ENCODE peak calls at places on chromosomes 13 and 19, in seven cellular contexts. One of them, this sample, is unnamed.

GRCh38 chr13:42477588-42478190 is 96.3 kb upstream of the TNFSF11 start:
- DNase-seq in cardiac muscle cell: peak; percentile 43
- DNase-seq in CD8-positive, alpha-beta T cell: no peak
- DNase-seq in neural progenitor cell: no peak
- DNase-seq in fibroblast of lung: peak; percentile 85
- DNase-seq in cardiac fibroblast: no peak
- DNase-seq in A549: no peak
- DNase-seq in this sample: peak; percentile 19

GRCh38 chr13:94352057-94352456 is 127.4 kb downstream of the DCT start:
- DNase-seq in CD8-positive, alpha-beta T cell: no peak
- DNase-seq in fibroblast of lung: no peak
- DNase-seq in cardiac muscle cell: peak; percentile 49
- DNase-seq in cardiac fibroblast: peak; percentile 33
- DNase-seq in neural progenitor cell: no peak
- DNase-seq in A549: no peak
- DNase-seq in this sample: peak; percentile 89

GRCh38 chr13:75258159-75258782 is 223.7 kb downstream of the TBC1D4 start:
- DNase-seq in fibroblast of lung: peak; percentile 68
- DNase-seq in CD8-positive, alpha-beta T cell: no peak
- DNase-seq in neural progenitor cell: peak; percentile 47
- DNase-seq in cardiac fibroblast: peak; percentile 74
- DNase-seq in A549: peak; percentile 33
- DNase-seq in cardiac muscle cell: peak; percentile 70
- DNase-seq in this sample: peak; percentile 65

GRCh38 chr13:99265823-99266426 is 7.7 kb upstream of the GPR18 start:
- DNase-seq in cardiac fibroblast: peak; percentile 74
- DNase-seq in fibroblast of lung: peak; percentile 72
- DNase-seq in neural progenitor cell: peak; percentile 56
- DNase-seq in CD8-positive, alpha-beta T cell: no peak
- DNase-seq in A549: peak; percentile 39
- DNase-seq in cardiac muscle cell: peak; percentile 68
- DNase-seq in this sample: peak; percentile 69

GRCh38 chr19:52094526-52094925 is 1.0 kb downstream of the ZNF841 start:
- DNase-seq in fibroblast of lung: no peak
- DNase-seq in A549: no peak
- DNase-seq in neural progenitor cell: peak; percentile 1
- DNase-seq in CD8-positive, alpha-beta T cell: no peak
- DNase-seq in cardiac fibroblast: peak; percentile 2
- DNase-seq in cardiac muscle cell: no peak
- DNase-seq in this sample: no peak

GRCh38 chr19:37551123-37551993 is 43.2 kb downstream of the ZNF571 start:
- DNase-seq in fibroblast of lung: peak; percentile 81
- DNase-seq in cardiac muscle cell: peak; percentile 84
- DNase-seq in neural progenitor cell: no peak
- DNase-seq in CD8-positive, alpha-beta T cell: peak; percentile 35
- DNase-seq in A549: no peak
- DNase-seq in cardiac fibroblast: peak; percentile 76
- DNase-seq in this sample: peak; percentile 72

GRCh38 chr13:79482271-79482970 is 1.5 kb downstream of the NDFIP2 start:
- DNase-seq in A549: no peak
- DNase-seq in neural progenitor cell: no peak
- DNase-seq in cardiac fibroblast: no peak
- DNase-seq in cardiac muscle cell: peak; percentile 22
- DNase-seq in fibroblast of lung: no peak
- DNase-seq in CD8-positive, alpha-beta T cell: no peak
- DNase-seq in this sample: no peak

GRCh38 chr13:40164137-40164536 is 502.3 kb downstream of the FOXO1 start:
- DNase-seq in CD8-positive, alpha-beta T cell: no peak
- DNase-seq in cardiac fibroblast: peak; percentile 68
- DNase-seq in A549: peak; percentile 22
- DNase-seq in cardiac muscle cell: no peak
- DNase-seq in fibroblast of lung: peak; percentile 42
- DNase-seq in neural progenitor cell: no peak
- DNase-seq in this sample: peak; percentile 86

GRCh38 chr19:49875801-49876421 is 1.2 kb downstream of the AKT1S1 start:
- DNase-seq in CD8-positive, alpha-beta T cell: peak; percentile 66
- DNase-seq in A549: no peak
- DNase-seq in neural progenitor cell: peak; percentile 83
- DNase-seq in cardiac fibroblast: no peak
- DNase-seq in cardiac muscle cell: peak; percentile 51
- DNase-seq in fibroblast of lung: peak; percentile 55
- DNase-seq in this sample: no peak

GRCh38 chr13:97257800-97258799 is 36.0 kb downstream of the MBNL2 start:
- DNase-seq in neural progenitor cell: peak; percentile 50
- DNase-seq in fibroblast of lung: peak; percentile 80
- DNase-seq in cardiac muscle cell: peak; percentile 96
- DNase-seq in A549: peak; percentile 95
- DNase-seq in CD8-positive, alpha-beta T cell: no peak
- DNase-seq in cardiac fibroblast: peak; percentile 95
- DNase-seq in this sample: peak; percentile 88

GRCh38 chr13:89212186-89212585 is 1541.0 kb downstream of the SLITRK5 start:
- DNase-seq in neural progenitor cell: no peak
- DNase-seq in cardiac fibroblast: no peak
- DNase-seq in A549: no peak
- DNase-seq in cardiac muscle cell: no peak
- DNase-seq in CD8-positive, alpha-beta T cell: no peak
- DNase-seq in fibroblast of lung: no peak
- DNase-seq in this sample: no peak

GRCh38 chr13:110129076-110129475 is 177.9 kb downstream of the COL4A1 start:
- DNase-seq in neural progenitor cell: no peak
- DNase-seq in cardiac muscle cell: no peak
- DNase-seq in fibroblast of lung: no peak
- DNase-seq in A549: no peak
- DNase-seq in cardiac fibroblast: no peak
- DNase-seq in CD8-positive, alpha-beta T cell: no peak
- DNase-seq in this sample: no peak

GRCh38 chr19:36060430-36060829 is 5.7 kb downstream of the WDR62 start:
- DNase-seq in cardiac fibroblast: peak; percentile 68
- DNase-seq in neural progenitor cell: peak; percentile 43
- DNase-seq in CD8-positive, alpha-beta T cell: peak; percentile 15
- DNase-seq in cardiac muscle cell: peak; percentile 80
- DNase-seq in fibroblast of lung: peak; percentile 59
- DNase-seq in A549: peak; percentile 68
- DNase-seq in this sample: peak; percentile 61

GRCh38 chr13:80116107-80116506 is 224.8 kb downstream of the SPRY2 start:
- DNase-seq in cardiac muscle cell: peak; percentile 54
- DNase-seq in neural progenitor cell: no peak
- DNase-seq in CD8-positive, alpha-beta T cell: no peak
- DNase-seq in fibroblast of lung: peak; percentile 87
- DNase-seq in A549: no peak
- DNase-seq in cardiac fibroblast: peak; percentile 74
- DNase-seq in this sample: peak; percentile 88

GRCh38 chr13:111610077-111610476 is 289.6 kb downstream of the TEX29 start:
- DNase-seq in A549: no peak
- DNase-seq in neural progenitor cell: no peak
- DNase-seq in CD8-positive, alpha-beta T cell: no peak
- DNase-seq in cardiac fibroblast: no peak
- DNase-seq in cardiac muscle cell: no peak
- DNase-seq in fibroblast of lung: no peak
- DNase-seq in this sample: no peak

GRCh38 chr19:28727133-28727834 is 485.7 kb downstream of the UQCRFS1 start:
- DNase-seq in A549: no peak
- DNase-seq in neural progenitor cell: peak; percentile 43
- DNase-seq in fibroblast of lung: peak; percentile 34
- DNase-seq in cardiac fibroblast: peak; percentile 39
- DNase-seq in cardiac muscle cell: peak; percentile 61
- DNase-seq in CD8-positive, alpha-beta T cell: no peak
- DNase-seq in this sample: peak; percentile 7

GRCh38 chr19:3656747-3657394 is 30.3 kb upstream of the CACTIN start:
- DNase-seq in CD8-positive, alpha-beta T cell: no peak
- DNase-seq in fibroblast of lung: no peak
- DNase-seq in A549: no peak
- DNase-seq in cardiac muscle cell: no peak
- DNase-seq in cardiac fibroblast: no peak
- DNase-seq in neural progenitor cell: no peak
- DNase-seq in this sample: no peak
- TF ChIP-seq CTCF in CD8-positive, alpha-beta T cell: no peak
- TF ChIP-seq CTCF in fibroblast of lung: no peak
- TF ChIP-seq CTCF in A549: no peak
- TF ChIP-seq CTCF in cardiac muscle cell: no peak
- TF ChIP-seq CTCF in cardiac fibroblast: no peak
- TF ChIP-seq CTCF in neural progenitor cell: no peak
- TF ChIP-seq CTCF in this sample: no peak

GRCh38 chr13:47904891-47905290 is 96.2 kb downstream of the SUCLA2 start:
- DNase-seq in cardiac muscle cell: no peak
- DNase-seq in cardiac fibroblast: no peak
- DNase-seq in neural progenitor cell: no peak
- DNase-seq in fibroblast of lung: no peak
- DNase-seq in CD8-positive, alpha-beta T cell: no peak
- DNase-seq in A549: no peak
- DNase-seq in this sample: no peak

GRCh38 chr13:47908200-47908902 is 92.7 kb downstream of the SUCLA2 start:
- DNase-seq in CD8-positive, alpha-beta T cell: no peak
- DNase-seq in cardiac muscle cell: peak; percentile 22
- DNase-seq in fibroblast of lung: peak; percentile 22
- DNase-seq in neural progenitor cell: no peak
- DNase-seq in A549: no peak
- DNase-seq in cardiac fibroblast: peak; percentile 33
- DNase-seq in this sample: peak; percentile 77

GRCh38 chr13:47901451-47901850 is 99.6 kb downstream of the SUCLA2 start:
- DNase-seq in cardiac muscle cell: peak; percentile 42
- DNase-seq in fibroblast of lung: no peak
- DNase-seq in CD8-positive, alpha-beta T cell: no peak
- DNase-seq in cardiac fibroblast: no peak
- DNase-seq in A549: no peak
- DNase-seq in neural progenitor cell: peak; percentile 13
- DNase-seq in this sample: peak; percentile 27

GRCh38 chr13:47903836-47904235 is 97.2 kb downstream of the SUCLA2 start:
- DNase-seq in CD8-positive, alpha-beta T cell: no peak
- DNase-seq in neural progenitor cell: no peak
- DNase-seq in cardiac fibroblast: peak; percentile 49
- DNase-seq in fibroblast of lung: peak; percentile 84
- DNase-seq in A549: no peak
- DNase-seq in cardiac muscle cell: peak; percentile 60
- DNase-seq in this sample: peak; percentile 81

DNA sequence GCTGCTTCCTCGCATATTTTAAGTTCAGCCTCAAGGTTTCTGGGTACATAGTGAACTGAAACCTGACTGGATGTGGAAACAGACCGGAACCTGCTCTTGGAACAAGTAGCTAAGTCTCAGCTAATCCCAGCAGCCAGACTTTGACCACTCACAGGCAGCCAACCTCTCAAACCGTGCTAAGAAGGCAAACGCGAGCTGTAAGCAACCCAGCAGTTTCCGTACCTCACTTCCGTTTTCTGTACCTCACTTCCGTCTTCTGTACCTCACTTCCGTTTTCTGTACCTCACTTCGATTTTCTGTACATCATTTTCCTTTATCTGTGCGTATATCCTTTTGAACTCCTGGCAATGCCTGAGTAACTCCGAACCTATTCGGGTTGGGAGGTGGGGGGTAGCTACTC is 96.8 kb downstream of the SUCLA2 start:
- DNase-seq in fibroblast of lung: no peak
- DNase-seq in A549: no peak
- DNase-seq in CD8-positive, alpha-beta T cell: no peak
- DNase-seq in cardiac muscle cell: no peak
- DNase-seq in cardiac fibroblast: no peak
- DNase-seq in neural progenitor cell: no peak
- DNase-seq in this sample: no peak
- H3K4me3 ChIP-seq in fibroblast of lung: peak overlapping the region; percentile 33
- H3K4me3 ChIP-seq in A549: no peak overlapping the region
- H3K4me3 ChIP-seq in CD8-positive, alpha-beta T cell: no peak overlapping the region
- H3K4me3 ChIP-seq in cardiac muscle cell: no peak overlapping the region
- H3K4me3 ChIP-seq in cardiac fibroblast: no peak overlapping the region
- H3K4me3 ChIP-seq in neural progenitor cell: no peak overlapping the region
- H3K4me3 ChIP-seq in this sample: peak overlapping the region; percentile 33

DNA sequence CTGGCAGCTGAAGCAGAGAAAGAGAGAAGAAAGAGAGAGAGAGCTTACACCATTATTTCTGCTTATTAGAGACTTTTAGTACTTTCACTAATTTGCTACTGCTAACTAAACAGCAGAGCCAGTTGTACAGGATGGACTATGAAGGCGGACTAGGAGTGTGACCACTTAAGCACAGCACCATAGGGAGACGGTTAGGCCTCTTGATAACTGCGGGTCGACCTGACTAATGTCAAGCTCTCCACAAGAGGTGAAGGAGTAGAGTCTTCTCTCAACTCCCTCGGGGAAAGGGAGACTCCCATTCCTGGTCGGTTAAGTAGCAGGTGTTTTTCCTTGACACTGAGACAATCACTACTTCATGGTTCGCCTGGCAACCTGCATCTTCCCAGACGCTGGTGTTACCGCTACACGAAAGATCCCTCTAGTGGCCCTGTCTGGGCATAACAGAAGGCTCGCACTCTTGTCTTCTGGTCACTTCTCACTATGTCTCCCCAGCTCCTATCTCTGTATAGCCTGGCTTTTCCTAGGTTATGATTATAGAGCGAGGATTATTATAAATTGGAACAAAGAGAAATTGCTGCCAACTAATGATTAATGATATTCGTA is 5.3 kb upstream of the PSG7 start:
- DNase-seq in fibroblast of lung: peak; percentile 2
- DNase-seq in A549: peak; percentile 55
- DNase-seq in cardiac fibroblast: peak; percentile 42
- DNase-seq in cardiac muscle cell: no peak
- DNase-seq in CD8-positive, alpha-beta T cell: no peak
- DNase-seq in neural progenitor cell: no peak
- DNase-seq in this sample: peak; percentile 29
- TF ChIP-seq CTCF in fibroblast of lung: peak; percentile 44
- TF ChIP-seq CTCF in A549: peak; percentile 40
- TF ChIP-seq CTCF in cardiac fibroblast: peak; percentile 72
- TF ChIP-seq CTCF in cardiac muscle cell: peak; percentile 49
- TF ChIP-seq CTCF in CD8-positive, alpha-beta T cell: no peak
- TF ChIP-seq CTCF in neural progenitor cell: no peak
- TF ChIP-seq CTCF in this sample: peak; percentile 63

GRCh38 chr13:38697628-38698333 is 10.9 kb downstream of the FREM2 start:
- DNase-seq in neural progenitor cell: peak; percentile 31
- DNase-seq in fibroblast of lung: no peak
- DNase-seq in A549: no peak
- DNase-seq in cardiac muscle cell: peak; percentile 3
- DNase-seq in cardiac fibroblast: no peak
- DNase-seq in CD8-positive, alpha-beta T cell: no peak
- DNase-seq in this sample: peak; percentile 7

GRCh38 chr13:38702609-38703008 is 15.7 kb downstream of the FREM2 start:
- DNase-seq in cardiac muscle cell: no peak
- DNase-seq in fibroblast of lung: no peak
- DNase-seq in neural progenitor cell: no peak
- DNase-seq in cardiac fibroblast: no peak
- DNase-seq in CD8-positive, alpha-beta T cell: no peak
- DNase-seq in A549: no peak
- DNase-seq in this sample: no peak

GRCh38 chr13:38693168-38693567 is 6.3 kb downstream of the FREM2 start:
- DNase-seq in fibroblast of lung: no peak
- DNase-seq in CD8-positive, alpha-beta T cell: no peak
- DNase-seq in A549: no peak
- DNase-seq in cardiac fibroblast: no peak
- DNase-seq in cardiac muscle cell: no peak
- DNase-seq in neural progenitor cell: no peak
- DNase-seq in this sample: no peak

GRCh38 chr13:38693641-38694040 is 6.8 kb downstream of the FREM2 start:
- DNase-seq in CD8-positive, alpha-beta T cell: no peak
- DNase-seq in fibroblast of lung: no peak
- DNase-seq in neural progenitor cell: no peak
- DNase-seq in A549: no peak
- DNase-seq in cardiac fibroblast: no peak
- DNase-seq in cardiac muscle cell: no peak
- DNase-seq in this sample: no peak

DNA sequence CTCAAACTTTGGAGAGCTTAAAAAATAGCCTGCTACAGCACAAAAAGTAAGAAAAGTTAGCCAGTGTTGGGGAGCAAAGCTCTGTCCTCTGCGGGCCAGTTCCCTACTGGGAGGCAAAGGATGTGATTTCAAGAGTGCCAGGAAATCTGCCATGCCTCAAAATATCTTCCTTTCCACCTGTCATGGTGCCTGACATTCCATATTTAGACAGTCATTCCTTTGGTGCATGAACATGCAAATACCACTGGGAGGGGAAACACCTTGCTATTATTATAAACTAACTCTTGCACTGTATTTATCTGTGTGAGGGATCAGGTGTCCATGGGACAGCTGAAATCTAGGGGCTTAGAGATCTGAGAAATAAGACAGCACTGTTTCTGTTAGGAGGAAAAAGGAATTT is 10.3 kb downstream of the FREM2 start:
- DNase-seq in cardiac fibroblast: no peak
- DNase-seq in A549: no peak
- DNase-seq in fibroblast of lung: no peak
- DNase-seq in neural progenitor cell: no peak
- DNase-seq in CD8-positive, alpha-beta T cell: no peak
- DNase-seq in cardiac muscle cell: no peak
- DNase-seq in this sample: no peak
- H3K4me3 ChIP-seq in cardiac fibroblast: no peak overlapping the region
- H3K4me3 ChIP-seq in A549: no peak overlapping the region
- H3K4me3 ChIP-seq in fibroblast of lung: no peak overlapping the region
- H3K4me3 ChIP-seq in neural progenitor cell: no peak overlapping the region
- H3K4me3 ChIP-seq in CD8-positive, alpha-beta T cell: no peak overlapping the region
- H3K4me3 ChIP-seq in cardiac muscle cell: no peak overlapping the region
- H3K4me3 ChIP-seq in this sample: no peak overlapping the region

This sample was measured in fibroblast of mammary gland.